ENCODE peak calls at places on chromosome 15, in six cellular contexts. U, W, C, V, S and J are unnamed samples.

GRCh38 chr15:74461847-74462511 is 1.0 kb upstream of the UBL7 start:
- DNase-seq in S (no peak), W (no peak), V (no peak), C (no peak), U (no peak), J (no peak)

GRCh38 chr15:33975023-33975565 is 6.8 kb downstream of the CHRM5 start:
- DNase-seq in U (no peak), W (no peak), C (no peak), S (no peak), V (no peak), J (peak)

GRCh38 chr15:64905119-64905831 is 6.4 kb upstream of the ANKDD1A start:
- DNase-seq in V (peak), W (no peak), U (no peak), C (peak), S (peak), J (peak)

GRCh38 chr15:41925209-41925608 is 31.4 kb upstream of the SPTBN5 start:
- DNase-seq in S (no peak), W (no peak), U (no peak), C (no peak), V (no peak), J (no peak)

GRCh38 chr15:41116872-41117242 is 777 bp upstream of the INO80 start:
- DNase-seq in C (no peak), W (no peak), S (no peak), U (no peak), V (no peak), J (no peak)

GRCh38 chr15:33956397-33956796 is 11.9 kb upstream of the CHRM5 start:
- DNase-seq in S (no peak), C (no peak), W (no peak), V (peak), U (no peak), J (no peak)

GRCh38 chr15:66654718-66655375 is 47.2 kb upstream of the SMAD6 start:
- DNase-seq in W (no peak), S (no peak), V (peak), U (no peak), C (no peak), J (no peak)

GRCh38 chr15:40762919-40763800 is 708 bp upstream of the GCHFR start:
- DNase-seq in U (no peak), W (no peak), C (no peak), S (peak), V (peak), J (peak)

GRCh38 chr15:92763459-92763858 is 107.9 kb upstream of the FAM174B start:
- DNase-seq in W (no peak), C (no peak), S (no peak), V (no peak), U (no peak), J (no peak)

GRCh38 chr15:98815207-98815606 is 166.9 kb downstream of the IGF1R start:
- DNase-seq in V (no peak), U (no peak), C (no peak), S (no peak), W (no peak), J (no peak)

GRCh38 chr15:65303687-65304392 is 637 bp upstream of the RNU5B-1 start:
- DNase-seq in V (peak), C (peak), U (peak), W (no peak), S (peak), J (peak)

GRCh38 chr15:58392611-58393161 is 39.1 kb upstream of the LIPC start:
- DNase-seq in W (no peak), S (no peak), V (peak), C (no peak), U (no peak), J (no peak)

GRCh38 chr15:27358751-27359434 is 387.9 kb downstream of the GABRG3 start:
- DNase-seq in S (no peak), U (no peak), W (no peak), V (peak), C (no peak), J (no peak)

GRCh38 chr15:32909431-32909830 is 191.6 kb downstream of the GREM1 start:
- DNase-seq in W (no peak), C (peak), U (no peak), V (peak), S (no peak), J (peak)

GRCh38 chr15:62306851-62307504 is 141.9 kb upstream of the C2CD4B start:
- DNase-seq in C (peak), U (peak), S (peak), W (peak), V (peak), J (peak)

GRCh38 chr15:37019479-37020433 is 80.6 kb downstream of the MEIS2 start:
- DNase-seq in U (no peak), V (peak), W (no peak), C (peak), S (peak), J (no peak)

GRCh38 chr15:62818691-62819090 is 223.9 kb upstream of the TPM1 start:
- DNase-seq in W (no peak), U (no peak), V (no peak), C (no peak), S (no peak), J (peak)

GRCh38 chr15:23629234-23629805 is 18.3 kb downstream of the MAGEL2 start:
- DNase-seq in C (no peak), U (no peak), V (peak), W (no peak), S (no peak), J (no peak)

GRCh38 chr15:90327313-90327712 is 24.8 kb upstream of the ZNF774 start:
- DNase-seq in C (no peak), W (no peak), S (no peak), V (no peak), U (no peak), J (peak)

GRCh38 chr15:39770748-39771689 is 11.6 kb downstream of the FSIP1 start:
- DNase-seq in S (no peak), W (no peak), C (peak), V (peak), U (no peak), J (peak)

GRCh38 chr15:52133510-52134220 is 21.1 kb upstream of the BCL2L10 start:
- DNase-seq in C (no peak), V (no peak), W (no peak), S (no peak), U (no peak), J (no peak)

GRCh38 chr15:101112336-101113113 is 139.3 kb downstream of the CHSY1 start:
- DNase-seq in C (no peak), U (no peak), S (no peak), V (no peak), W (no peak), J (no peak)

GRCh38 chr15:68431792-68432401 is at the start of gene ITGA11:
- DNase-seq in W (no peak), V (peak), U (no peak), C (peak), S (peak), J (no peak)

GRCh38 chr15:58432421-58432820 is 630 bp downstream of the LIPC start:
- DNase-seq in U (no peak), W (no peak), V (peak), C (no peak), S (no peak), J (peak)

GRCh38 chr15:38886315-38887163 is 321.9 kb upstream of the RASGRP1 start:
- DNase-seq in C (peak), U (peak), S (no peak), V (peak), W (no peak), J (peak)

GRCh38 chr15:101320501-101321052 is 25.5 kb upstream of the SNRPA1 start:
- DNase-seq in W (no peak), C (peak), U (no peak), V (peak), S (no peak), J (peak)

GRCh38 chr15:89395996-89396395 is 61.4 kb upstream of the POLG start:
- DNase-seq in U (no peak), S (no peak), V (no peak), C (no peak), W (no peak), J (no peak)

GRCh38 chr15:64898406-64898805 is 13.3 kb upstream of the ANKDD1A start:
- DNase-seq in W (no peak), S (no peak), C (no peak), U (no peak), V (no peak), J (no peak)

GRCh38 chr15:45111390-45112142 is 2.4 kb downstream of the DUOX2 start:
- DNase-seq in W (no peak), V (no peak), S (no peak), C (no peak), U (no peak), J (no peak)

GRCh38 chr15:56619881-56620280 is 113.4 kb downstream of the ZNF280D start:
- DNase-seq in V (no peak), S (no peak), W (no peak), C (no peak), U (no peak), J (no peak)

GRCh38 chr15:72098076-72098475 is 19.9 kb downstream of the MYO9A start:
- DNase-seq in W (no peak), C (no peak), S (no peak), U (no peak), V (peak), J (no peak)

GRCh38 chr15:39642011-39642640 is 61.2 kb downstream of the THBS1 start:
- DNase-seq in W (no peak), U (peak), C (peak), V (peak), S (no peak), J (no peak)

GRCh38 chr15:43648649-43649429 is at the start of gene CATSPER2:
- DNase-seq in V (no peak), S (no peak), W (no peak), U (no peak), C (no peak), J (no peak)

GRCh38 chr15:82832601-82833209 is 23.3 kb downstream of the WHAMM start:
- DNase-seq in U (peak), V (peak), S (no peak), C (peak), W (no peak), J (peak)
- TF ChIP-seq CTCF in U (peak), V (peak), S (no peak), C (peak), W (no peak), J (no peak)

DNA sequence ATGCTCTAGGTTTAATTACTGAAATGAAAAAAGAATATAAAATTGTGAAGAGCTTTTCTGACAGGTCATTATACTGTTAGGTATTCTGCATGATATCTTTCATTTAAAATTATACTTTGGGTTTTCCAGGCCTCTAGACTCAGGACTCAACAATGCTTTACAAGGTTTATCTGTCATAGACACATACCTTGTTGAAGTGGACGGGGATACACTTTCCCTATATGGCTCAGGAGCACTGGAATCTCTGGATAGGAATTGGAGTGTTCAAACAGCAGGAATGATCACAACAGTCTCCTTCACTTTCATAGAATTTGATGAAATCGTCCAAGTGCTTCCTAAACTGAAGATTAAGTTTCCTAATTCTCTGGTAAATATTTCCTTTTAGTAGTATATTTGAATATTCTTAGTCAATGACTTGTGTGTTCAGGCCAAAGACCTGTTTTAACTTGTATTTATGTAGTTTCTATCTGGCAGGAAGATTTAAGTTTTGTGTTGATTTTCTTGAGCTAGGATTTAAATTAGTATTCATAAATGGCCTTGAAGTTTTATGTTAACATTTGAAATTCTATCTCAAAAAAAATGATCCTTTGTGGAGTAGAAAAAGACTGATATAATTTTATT is 106.9 kb upstream of the THSD4 start:
- DNase-seq in W (no peak), U (no peak), C (no peak), S (no peak), V (no peak), J (no peak)
- H3K4me3 ChIP-seq in W (no peak), U (no peak), C (no peak), S (no peak), V (no peak), J (no peak)

GRCh38 chr15:48596415-48596814 is 49.1 kb downstream of the FBN1 start:
- DNase-seq in S (no peak), U (no peak), C (no peak), W (peak), V (no peak), J (no peak)

GRCh38 chr15:48590704-48591103 is 54.8 kb downstream of the FBN1 start:
- DNase-seq in S (no peak), C (no peak), W (no peak), U (no peak), V (no peak), J (no peak)

GRCh38 chr15:48592221-48592731 is 53.2 kb downstream of the FBN1 start:
- DNase-seq in V (peak), U (peak), S (no peak), W (no peak), C (peak), J (peak)

GRCh38 chr15:48595988-48596387 is 49.5 kb downstream of the FBN1 start:
- DNase-seq in S (no peak), W (peak), U (no peak), V (no peak), C (no peak), J (no peak)

GRCh38 chr15:48592929-48593328 is 52.6 kb downstream of the FBN1 start:
- DNase-seq in U (no peak), C (no peak), V (peak), W (no peak), S (no peak), J (no peak)
- TF ChIP-seq CTCF in U (no peak), C (no peak), V (no peak), W (no peak), S (no peak), J (no peak)

GRCh38 chr15:85383470-85384148 is 3.2 kb downstream of the AKAP13 start:
- DNase-seq in S (no peak), W (no peak), U (no peak), C (no peak), V (no peak), J (no peak)
- H3K4me3 ChIP-seq in S (no peak), W (no peak), U (no peak), C (no peak), V (no peak), J (no peak)

DNA sequence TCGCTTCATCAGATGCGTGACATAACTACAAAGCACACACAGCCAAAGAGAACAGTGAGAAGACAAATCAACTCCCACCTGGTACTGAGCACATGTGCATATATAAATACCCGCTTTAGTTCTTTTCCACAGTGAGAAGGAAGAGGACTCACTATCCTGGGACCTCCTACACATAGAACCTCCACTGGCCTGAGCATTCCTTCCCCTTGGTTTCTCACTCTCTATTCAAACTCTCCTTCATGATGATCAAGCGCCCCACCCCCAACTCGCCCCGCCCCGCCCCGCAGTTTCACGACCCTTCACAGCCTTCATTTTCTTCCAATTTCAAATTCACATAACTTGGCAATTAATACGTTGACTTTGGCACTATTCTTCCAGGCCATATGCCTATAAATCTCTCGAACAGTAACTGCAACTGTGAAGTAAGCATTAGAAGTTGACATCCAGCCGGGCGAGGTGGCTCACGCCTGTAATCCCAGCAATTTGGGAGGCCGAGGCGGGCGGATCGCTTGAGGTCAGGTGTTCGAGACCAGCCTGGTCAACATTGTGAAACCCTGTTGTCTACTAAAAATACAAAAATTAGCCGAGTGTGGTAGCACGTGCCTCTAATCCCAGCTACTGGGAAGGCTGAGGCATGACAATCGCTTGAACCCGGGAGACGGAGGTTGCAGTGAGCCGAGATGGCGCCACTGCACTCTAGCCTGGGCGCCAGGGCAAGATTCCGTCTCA is 1.1 kb downstream of the RPS17 start:
- DNase-seq in V (peak), U (no peak), C (no peak), W (no peak), S (no peak), J (no peak)
- TF ChIP-seq CTCF in V (no peak), U (no peak), C (no peak), W (no peak), S (no peak), J (no peak)